ENCODE peak calls at places on chromosomes 12 and 14, in seven cellular contexts. P is endothelial cell of umbilical vein, Q is right cardiac atrium, L is foreskin keratinocyte, I is suprapubic skin, E is H1, O is ovary. D is an unnamed sample. For H3K4me1, the result is how much of the 10 kb centered on the place peaks cover.

GRCh38 chr12:114403044-114403689 is 2.8 kb downstream of the TBX5 start:
- DNase-seq in P (no peak), Q (peak), L (no peak), I (no peak), E (peak), O (no peak), D (no peak)

GRCh38 chr14:93010543-93011541 is 87.9 kb downstream of the CHGA start:
- DNase-seq in P (no peak), Q (no peak), L (no peak), I (no peak), E (no peak), O (no peak), D (no peak)

GRCh38 chr12:28770329-28770728 is 378.7 kb upstream of the FAR2 start:
- DNase-seq in P (peak), Q (peak), L (no peak), I (no peak), E (no peak), O (no peak), D (no peak)

GRCh38 chr12:96035283-96036236 is at the start of gene LTA4H:
- DNase-seq in P (peak), Q (peak), L (peak), I (peak), E (peak), O (peak), D (peak)

GRCh38 chr14:23361320-23361719 is 3.7 kb downstream of the EFS start:
- DNase-seq in P (no peak), Q (peak), L (peak), I (no peak), E (no peak), O (no peak), D (no peak)

GRCh38 chr14:81366259-81366658 is 33.9 kb downstream of the STON2 start:
- DNase-seq in P (no peak), Q (no peak), L (peak), I (no peak), E (no peak), O (no peak), D (no peak)

GRCh38 chr12:48004039-48004940 is at the start of gene COL2A1:
- DNase-seq in P (peak), Q (peak), L (peak), I (no peak), E (no peak), O (no peak), D (no peak)

GRCh38 chr12:52603314-52603713 is 2.1 kb upstream of the KRT72 start:
- DNase-seq in P (no peak), Q (no peak), L (peak), I (no peak), E (no peak), O (no peak), D (no peak)

GRCh38 chr12:107760817-107761501 is at the start of gene PRDM4:
- DNase-seq in P (peak), Q (peak), L (peak), I (peak), E (peak), O (peak), D (peak)

GRCh38 chr14:76918176-76918750 is 92.1 kb downstream of the LRRC74A start:
- DNase-seq in P (peak), Q (peak), L (no peak), I (peak), E (no peak), O (peak), D (peak)
- H3K4me1 ChIP-seq in P (under half), Q (under half), L (under half), I (half or more), E (under half), O (under half), D (half or more)

DNA sequence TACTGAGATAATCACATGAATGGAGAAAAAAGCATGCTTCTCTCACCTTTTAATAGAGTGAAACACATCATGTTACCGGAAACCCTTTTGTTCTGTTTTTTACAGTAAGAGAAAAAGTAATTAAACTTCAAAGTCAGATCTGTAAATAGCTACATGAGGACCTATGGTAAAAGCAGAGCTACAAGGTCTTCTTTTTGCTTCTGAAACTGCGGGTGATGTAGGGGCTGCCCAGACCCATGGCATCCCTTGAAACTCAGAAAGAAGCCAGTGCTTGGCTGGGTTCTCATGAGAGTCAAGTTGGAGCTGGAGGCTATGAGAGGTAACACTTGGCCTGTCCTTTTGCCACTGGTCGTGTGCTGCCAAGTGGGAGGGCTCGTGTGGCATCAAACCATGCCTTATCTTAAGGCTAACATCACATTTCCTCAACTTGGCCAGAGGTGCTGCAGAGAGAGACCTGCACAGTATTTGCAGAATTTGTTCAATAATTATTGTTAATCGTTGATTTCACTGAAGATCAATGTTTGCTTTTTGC is 47.6 kb downstream of the EML1 start:
- DNase-seq in P (no peak), Q (no peak), L (no peak), I (no peak), E (no peak), O (no peak), D (no peak)
- H3K4me1 ChIP-seq in P (under half), Q (under half), L (under half), I (under half), E (under half), O (under half), D (under half)

DNA sequence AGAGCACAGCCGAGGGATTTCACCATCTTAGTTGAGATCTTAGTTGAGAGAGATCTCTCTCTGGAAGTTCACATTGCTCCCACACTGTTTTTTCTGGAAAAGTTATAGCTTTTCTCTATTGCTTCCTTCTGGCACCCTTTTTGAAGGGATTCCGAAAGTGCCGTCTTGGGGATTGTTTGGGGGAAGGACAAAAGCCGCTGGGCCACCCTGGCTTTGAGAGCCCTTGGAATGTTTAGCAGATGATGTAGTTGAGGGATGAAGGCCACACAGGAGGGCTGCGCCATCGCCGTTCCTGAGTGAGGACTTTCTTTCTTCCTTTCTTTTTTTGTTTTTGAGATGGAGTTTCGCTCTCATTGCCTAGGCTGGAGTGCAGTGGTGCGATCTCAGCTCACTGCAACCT is 17.7 kb downstream of the PLEKHG3 start:
- DNase-seq in P (no peak), Q (no peak), L (no peak), I (no peak), E (no peak), O (peak), D (peak)
- H3K4me1 ChIP-seq in P (under half), Q (half or more), L (half or more), I (half or more), E (half or more), O (under half), D (half or more)

DNA sequence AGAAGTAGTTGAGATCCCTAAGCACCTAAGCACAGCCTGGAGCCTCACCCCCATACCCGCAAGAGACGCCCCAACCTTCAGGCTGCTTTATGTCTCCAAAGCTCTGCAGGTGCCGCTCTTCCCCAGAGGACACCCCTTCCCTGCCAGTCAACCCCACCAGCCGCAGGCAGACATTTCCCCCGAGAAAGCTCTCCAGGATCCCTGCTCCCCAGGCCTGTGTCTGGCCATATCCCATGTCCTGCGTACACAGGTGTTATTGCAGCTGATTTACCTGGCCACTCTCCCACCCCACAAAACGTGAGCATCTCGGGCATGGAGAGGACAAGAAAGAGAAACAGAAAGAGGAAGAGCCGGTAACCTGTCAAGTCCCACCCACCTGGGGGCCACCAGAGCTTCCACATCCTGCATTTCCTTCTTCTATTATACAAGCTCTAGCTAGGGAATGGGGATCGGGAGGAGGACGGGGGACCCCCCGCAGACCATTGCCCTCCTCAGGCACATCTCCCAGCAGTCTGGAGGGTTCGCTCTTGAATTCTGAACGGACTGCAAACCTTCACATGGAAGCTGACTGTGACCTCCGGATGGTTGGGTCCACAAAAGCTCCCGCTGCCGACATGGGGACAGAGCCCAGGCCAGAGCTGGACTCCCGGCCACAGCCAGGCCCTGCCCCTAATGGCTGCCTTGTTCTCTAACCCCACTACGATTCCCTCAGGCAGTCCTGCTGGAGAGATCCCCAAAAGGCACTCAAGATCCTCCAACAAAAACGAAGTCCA is 17.6 kb downstream of the CCDC88C start:
- DNase-seq in P (no peak), Q (no peak), L (no peak), I (no peak), E (no peak), O (no peak), D (no peak)
- H3K4me1 ChIP-seq in P (under half), Q (under half), L (under half), I (under half), E (under half), O (under half), D (under half)